ENCODE peak calls at places on chromosomes 2 and 18, in six cellular contexts. G is neuronal stem cell, H is IMR-90, E is H1, X is mesenchymal stem cell, P is trophoblast cell. S is an unnamed sample.

GRCh38 chr2:95284886-95285541 is 10.8 kb downstream of the PROM2 start:
- DNase-seq in G (no peak), H (no peak), E (no peak), X (no peak), P (no peak), S (peak)

GRCh38 chr2:142174176-142174575 is 43.4 kb upstream of the LRP1B start:
- DNase-seq in G (no peak), H (no peak), E (no peak), X (no peak), P (peak), S (no peak)

GRCh38 chr2:170554278-170554955 is 160.7 kb upstream of the SP5 start:
- DNase-seq in G (no peak), H (no peak), E (no peak), X (no peak), P (no peak), S (no peak)

GRCh38 chr2:101803945-101804696 is 106.6 kb downstream of the MAP4K4 start:
- DNase-seq in G (peak), H (no peak), E (no peak), X (no peak), P (peak), S (no peak)

GRCh38 chr18:35703043-35703688 is 121.6 kb downstream of the GALNT1 start:
- DNase-seq in G (no peak), H (peak), E (no peak), X (peak), P (no peak), S (no peak)

GRCh38 chr2:236536727-236537398 is 32.8 kb upstream of the ACKR3 start:
- DNase-seq in G (no peak), H (no peak), E (no peak), X (no peak), P (no peak), S (peak)

GRCh38 chr18:79738041-79738461 is 58.4 kb downstream of the CTDP1 start:
- DNase-seq in G (no peak), H (no peak), E (no peak), X (no peak), P (no peak), S (no peak)

GRCh38 chr2:38066415-38066814 is 9.5 kb downstream of the CYP1B1 start:
- DNase-seq in G (no peak), H (no peak), E (no peak), X (no peak), P (no peak), S (no peak)

GRCh38 chr2:128321421-128321775 is 2.7 kb upstream of the HS6ST1 start:
- DNase-seq in G (no peak), H (no peak), E (peak), X (peak), P (no peak), S (no peak)

GRCh38 chr2:85756822-85757435 is 3.1 kb downstream of the ATOH8 start:
- DNase-seq in G (no peak), H (no peak), E (no peak), X (no peak), P (no peak), S (no peak)

GRCh38 chr2:164061129-164061746 is 325.4 kb upstream of the FIGN start:
- DNase-seq in G (peak), H (peak), E (peak), X (peak), P (peak), S (peak)

GRCh38 chr2:198059800-198060199 is 255.4 kb downstream of the PLCL1 start:
- DNase-seq in G (no peak), H (no peak), E (no peak), X (no peak), P (no peak), S (no peak)

GRCh38 chr2:198060277-198060676 is 255.9 kb downstream of the PLCL1 start:
- DNase-seq in G (no peak), H (no peak), E (no peak), X (no peak), P (no peak), S (no peak)

GRCh38 chr2:198065327-198065726 is 260.9 kb downstream of the PLCL1 start:
- DNase-seq in G (no peak), H (no peak), E (no peak), X (no peak), P (no peak), S (no peak)

GRCh38 chr2:198063242-198063641 is 258.8 kb downstream of the PLCL1 start:
- DNase-seq in G (no peak), H (no peak), E (no peak), X (no peak), P (no peak), S (no peak)

DNA sequence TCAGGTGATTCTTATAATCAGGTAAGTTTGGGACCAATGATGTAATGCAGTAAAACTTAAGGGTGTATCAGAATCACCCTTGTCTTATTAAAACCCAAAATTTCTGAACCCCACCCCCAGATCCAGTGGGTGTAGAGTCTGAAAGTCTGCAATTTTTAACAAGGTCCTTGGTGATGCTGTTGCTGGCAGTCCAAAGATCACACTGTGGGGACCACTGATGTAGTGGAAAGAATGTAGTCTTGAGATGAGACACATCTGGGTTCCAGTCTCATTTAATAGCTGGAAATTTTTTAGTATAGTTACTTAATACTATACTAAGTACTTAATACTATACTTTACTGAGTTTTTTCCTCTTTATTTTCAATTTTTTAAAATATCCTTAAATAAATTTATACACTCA is 258.4 kb downstream of the PLCL1 start:
- DNase-seq in G (no peak), H (no peak), E (no peak), X (no peak), P (no peak), S (no peak)
- H3K4me3 ChIP-seq in G (no peak), H (no peak), E (no peak), X (no peak), P (no peak), S (no peak)

GRCh38 chr2:226488034-226488433 is 311.6 kb downstream of the IRS1 start:
- DNase-seq in G (no peak), H (no peak), E (no peak), X (no peak), P (no peak), S (no peak)
- H2BK5ac ChIP-seq in G (no peak), H (no peak), E (no peak), X (no peak), P (no peak), S (no peak)

GRCh38 chr18:21459706-21460286 is 140.7 kb downstream of the ESCO1 start:
- DNase-seq in G (no peak), H (no peak), E (no peak), X (no peak), P (no peak), S (no peak)
- H3K27ac ChIP-seq in G (no peak), H (no peak), E (no peak), X (no peak), P (no peak), S (no peak)

GRCh38 chr18:303578-303977 is 35.7 kb upstream of the THOC1 start:
- DNase-seq in G (no peak), H (no peak), E (no peak), X (no peak), P (no peak), S (no peak)
- H3K4me3 ChIP-seq in G (no peak), H (no peak), E (no peak), X (no peak), P (no peak), S (no peak)

GRCh38 chr2:173964565-173965371 is 405 bp downstream of the SP3 start:
- DNase-seq in G (peak), H (peak), E (peak), X (peak), P (peak), S (no peak)
- H2BK5ac ChIP-seq in G (peak), H (peak), E (peak), X (peak), P (peak), S (peak)

DNA sequence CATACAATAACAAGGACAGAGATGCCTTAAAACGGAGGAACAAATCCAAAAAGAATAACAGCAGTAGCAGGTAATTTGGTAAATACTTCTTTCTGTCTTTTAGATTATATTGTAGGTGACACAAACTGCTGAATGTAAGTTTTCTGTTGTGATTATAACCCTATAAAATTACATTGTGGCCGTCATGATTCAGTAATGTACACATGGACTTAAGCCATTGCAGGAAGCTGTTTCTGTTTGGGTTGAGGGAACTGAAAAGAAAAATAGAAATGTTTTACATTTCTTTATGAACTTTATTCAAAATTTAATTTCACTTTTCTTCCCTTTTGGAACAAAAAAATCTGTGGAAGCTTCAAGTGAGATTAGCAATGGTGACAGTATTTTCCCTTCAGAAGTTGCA is 1.2 kb downstream of the MXD1 start:
- DNase-seq in G (no peak), H (peak), E (no peak), X (no peak), P (no peak), S (no peak)
- H3K27ac ChIP-seq in G (no peak), H (no peak), E (no peak), X (no peak), P (no peak), S (no peak)

GRCh38 chr2:27493948-27494283 is 1.1 kb downstream of the FNDC4 start:
- DNase-seq in G (no peak), H (no peak), E (no peak), X (no peak), P (no peak), S (no peak)
- H3K4me3 ChIP-seq in G (no peak), H (peak), E (peak), X (no peak), P (no peak), S (no peak)

DNA sequence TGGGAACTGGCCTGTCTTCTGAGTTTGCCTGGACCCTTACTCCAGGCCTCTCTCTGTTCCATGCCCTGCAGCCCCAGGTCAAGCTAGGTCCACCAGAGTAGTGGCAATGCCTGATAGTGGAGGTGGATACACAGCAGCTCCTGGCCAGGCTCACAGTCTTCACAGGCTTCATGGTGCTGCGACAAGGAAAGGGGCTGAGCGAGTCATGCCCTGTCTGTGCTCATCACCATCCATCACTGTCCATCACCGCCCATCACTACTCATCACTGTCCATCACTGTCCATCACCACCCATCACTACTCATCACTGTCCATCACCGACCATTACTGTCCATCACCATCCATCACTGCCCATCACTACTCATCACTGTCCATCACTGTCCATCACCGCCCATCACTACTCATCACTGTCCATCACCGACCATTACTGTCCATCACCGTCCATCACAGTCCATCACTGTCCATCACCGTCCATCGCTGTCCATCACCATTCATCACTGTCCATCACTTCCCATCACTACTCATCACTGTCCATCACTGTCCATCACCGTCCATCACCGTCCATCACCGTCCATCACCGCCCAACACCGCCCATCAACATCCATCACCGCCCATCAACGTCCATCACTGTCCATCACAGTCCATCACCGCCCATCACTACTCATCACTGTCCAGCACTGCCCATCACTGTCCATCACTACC is 57.1 kb upstream of the OTOS start:
- DNase-seq in G (no peak), H (no peak), E (no peak), X (no peak), P (no peak), S (no peak)
- H2BK5ac ChIP-seq in G (no peak), H (no peak), E (no peak), X (no peak), P (no peak), S (no peak)

GRCh38 chr2:200765995-200766660 is 45.6 kb upstream of the BZW1 start:
- DNase-seq in G (no peak), H (peak), E (no peak), X (no peak), P (no peak), S (no peak)

GRCh38 chr2:200761168-200761715 is 50.5 kb upstream of the BZW1 start:
- DNase-seq in G (no peak), H (peak), E (no peak), X (peak), P (no peak), S (no peak)

GRCh38 chr2:200765139-200765951 is 46.4 kb upstream of the BZW1 start:
- DNase-seq in G (no peak), H (peak), E (no peak), X (peak), P (peak), S (no peak)

GRCh38 chr2:200762127-200762526 is 49.6 kb upstream of the BZW1 start:
- DNase-seq in G (no peak), H (no peak), E (no peak), X (no peak), P (no peak), S (no peak)

GRCh38 chr2:200763422-200763821 is 48.3 kb upstream of the BZW1 start:
- DNase-seq in G (no peak), H (peak), E (no peak), X (no peak), P (no peak), S (no peak)
- H3K27ac ChIP-seq in G (no peak), H (no peak), E (no peak), X (no peak), P (no peak), S (no peak)

DNA sequence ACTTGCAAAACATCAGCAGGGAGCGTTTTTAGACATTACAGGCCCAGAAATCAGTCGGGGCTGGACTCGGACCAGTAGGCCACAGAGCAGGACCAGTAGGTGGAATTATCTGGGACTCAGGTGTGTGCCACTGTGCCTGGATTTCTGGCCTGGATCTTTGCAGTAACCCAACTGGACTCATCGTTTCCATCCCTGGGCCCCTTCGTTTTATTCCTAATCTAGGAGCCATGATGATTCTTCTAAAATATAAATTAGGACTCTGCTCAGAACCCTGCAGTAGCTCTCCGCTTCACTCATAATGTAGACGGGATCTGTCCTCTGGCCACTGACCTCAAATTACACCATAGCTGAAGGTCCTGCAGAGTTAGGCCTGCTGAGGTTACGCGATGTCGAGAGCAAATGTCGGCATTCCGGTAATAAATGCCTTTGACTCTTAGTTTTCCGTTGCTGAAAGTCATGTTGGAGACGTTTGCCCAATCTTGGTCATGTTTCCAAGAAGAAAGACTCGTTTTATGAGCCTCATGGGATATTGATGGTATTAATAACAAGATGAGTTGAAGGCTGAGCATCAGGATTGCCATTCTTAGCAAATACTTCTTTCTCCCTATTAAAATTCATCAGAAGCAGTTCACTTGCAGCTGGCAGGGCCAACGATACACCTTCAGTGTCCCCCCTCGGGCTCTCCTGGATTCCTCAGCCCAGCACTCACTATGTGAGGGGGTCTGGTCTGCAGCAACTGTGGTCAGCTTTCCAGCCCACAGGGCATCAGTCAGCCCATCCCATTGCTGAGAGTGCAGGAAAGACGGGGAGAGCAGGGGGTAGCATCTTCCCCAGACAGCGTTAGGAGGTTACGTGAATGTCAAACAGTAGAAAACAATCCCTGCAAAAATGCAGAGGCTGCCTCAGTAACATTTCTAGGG is 39.9 kb upstream of the KLF11 start:
- DNase-seq in G (no peak), H (no peak), E (no peak), X (no peak), P (no peak), S (no peak)
- H3K4me3 ChIP-seq in G (no peak), H (no peak), E (no peak), X (no peak), P (no peak), S (no peak)